ENCODE peak calls at places on chromosomes 12 and 14, in ten cellular contexts. D, S, Z, L, I, O, F, J, M and B are unnamed samples.

GRCh38 chr12:31724597-31724996 is 4.2 kb downstream of the AMN1 start:
- DNase-seq in D (no peak), S (no peak), Z (no peak), L (no peak), I (peak; percentile 35), O (no peak), F (no peak), J (no peak), M (no peak), B (no peak)

GRCh38 chr14:85222344-85222743 is 307.6 kb upstream of the FLRT2 start:
- DNase-seq in D (no peak), S (no peak), Z (no peak), L (no peak), I (no peak), O (no peak), F (no peak), J (no peak), M (no peak), B (no peak)

GRCh38 chr12:15227004-15227679 is 5.9 kb upstream of the RERG start:
- DNase-seq in D (no peak), S (peak; percentile 33), Z (no peak), L (peak; percentile 59), I (peak; percentile 32), O (peak; percentile 64), F (peak; percentile 36), J (peak; percentile 26), M (peak; percentile 35), B (peak; percentile 41)

GRCh38 chr12:78088391-78088832 is 257.7 kb downstream of the NAV3 start:
- DNase-seq in D (no peak), S (peak; percentile 1), Z (no peak), L (no peak), I (peak; percentile 16), O (peak; percentile 63), F (no peak), J (no peak), M (no peak), B (no peak)

GRCh38 chr12:95201056-95201670 is 16.1 kb downstream of the FGD6 start:
- DNase-seq in D (no peak), S (peak; percentile 57), Z (no peak), L (no peak), I (no peak), O (peak; percentile 8), F (no peak), J (no peak), M (no peak), B (no peak)

GRCh38 chr12:89959188-89959587 is 250.6 kb upstream of the ATP2B1 start:
- DNase-seq in D (no peak), S (no peak), Z (no peak), L (no peak), I (no peak), O (no peak), F (no peak), J (no peak), M (no peak), B (no peak)

GRCh38 chr12:110426300-110426910 is 22.9 kb upstream of the ANAPC7 start:
- DNase-seq in D (no peak), S (no peak), Z (no peak), L (no peak), I (no peak), O (no peak), F (no peak), J (no peak), M (no peak), B (no peak)

GRCh38 chr14:67620217-67620789 is 583 bp downstream of the ARG2 start:
- DNase-seq in D (no peak), S (peak; percentile 21), Z (peak; percentile 58), L (peak; percentile 26), I (no peak), O (peak; percentile 23), F (peak; percentile 49), J (peak; percentile 13), M (no peak), B (no peak)

GRCh38 chr12:2198542-2198941 is 145.8 kb downstream of the CACNA1C start:
- DNase-seq in D (no peak), S (no peak), Z (no peak), L (no peak), I (no peak), O (no peak), F (no peak), J (no peak), M (no peak), B (no peak)

GRCh38 chr12:94704452-94704871 is 54.1 kb upstream of the TMCC3 start:
- DNase-seq in D (no peak), S (peak; percentile 46), Z (no peak), L (peak; percentile 51), I (no peak), O (peak; percentile 95), F (peak; percentile 54), J (no peak), M (no peak), B (no peak)

GRCh38 chr12:70645494-70646317 is 8.5 kb upstream of the PTPRB start:
- DNase-seq in D (no peak), S (peak; percentile 60), Z (no peak), L (peak; percentile 36), I (no peak), O (peak; percentile 70), F (peak; percentile 69), J (peak; percentile 41), M (peak; percentile 40), B (peak; percentile 35)

GRCh38 chr12:131139363-131140068 is 185.8 kb downstream of the ADGRD1 start:
- DNase-seq in D (no peak), S (no peak), Z (no peak), L (no peak), I (no peak), O (no peak), F (no peak), J (no peak), M (no peak), B (no peak)

GRCh38 chr12:131140697-131141096 is 187.0 kb downstream of the ADGRD1 start:
- DNase-seq in D (no peak), S (no peak), Z (no peak), L (no peak), I (no peak), O (no peak), F (no peak), J (no peak), M (no peak), B (no peak)

GRCh38 chr12:131142891-131143637 is 189.4 kb downstream of the ADGRD1 start:
- DNase-seq in D (no peak), S (peak; percentile 55), Z (no peak), L (no peak), I (no peak), O (no peak), F (no peak), J (no peak), M (no peak), B (no peak)

GRCh38 chr12:131140069-131140435 is 186.3 kb downstream of the ADGRD1 start:
- DNase-seq in D (no peak), S (no peak), Z (no peak), L (no peak), I (no peak), O (no peak), F (no peak), J (no peak), M (no peak), B (no peak)

DNA sequence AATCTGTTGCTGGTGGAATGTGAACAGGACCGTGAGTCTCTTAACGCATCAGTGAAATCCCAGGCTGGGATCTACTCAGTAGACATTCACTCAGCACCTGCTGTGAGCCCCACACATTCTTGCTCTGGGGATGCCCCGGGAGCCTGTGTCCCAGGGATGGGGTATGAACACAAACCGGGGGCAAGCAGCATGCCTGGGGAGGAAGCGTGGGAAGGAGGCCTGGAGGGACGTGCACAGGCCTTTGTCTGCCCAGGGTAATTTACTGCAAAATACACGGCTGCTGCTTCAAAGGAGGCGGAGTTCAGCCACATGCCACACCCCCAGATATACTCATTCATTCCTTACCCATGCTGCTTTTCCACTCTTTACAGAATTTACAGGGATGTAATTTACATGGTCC is 187.8 kb downstream of the ADGRD1 start:
- DNase-seq in D (no peak), S (no peak), Z (no peak), L (no peak), I (no peak), O (no peak), F (no peak), J (no peak), M (no peak), B (no peak)
- H3K9me3 ChIP-seq in D (no peaks in the 10 kb centered on the region), S (no peaks in the 10 kb centered on the region), Z (no peaks in the 10 kb centered on the region), L (no peaks in the 10 kb centered on the region), I (no peaks in the 10 kb centered on the region), O (no peaks in the 10 kb centered on the region), F (no peaks in the 10 kb centered on the region), J (no peaks in the 10 kb centered on the region), M (no peaks in the 10 kb centered on the region), B (no peaks in the 10 kb centered on the region)

DNA sequence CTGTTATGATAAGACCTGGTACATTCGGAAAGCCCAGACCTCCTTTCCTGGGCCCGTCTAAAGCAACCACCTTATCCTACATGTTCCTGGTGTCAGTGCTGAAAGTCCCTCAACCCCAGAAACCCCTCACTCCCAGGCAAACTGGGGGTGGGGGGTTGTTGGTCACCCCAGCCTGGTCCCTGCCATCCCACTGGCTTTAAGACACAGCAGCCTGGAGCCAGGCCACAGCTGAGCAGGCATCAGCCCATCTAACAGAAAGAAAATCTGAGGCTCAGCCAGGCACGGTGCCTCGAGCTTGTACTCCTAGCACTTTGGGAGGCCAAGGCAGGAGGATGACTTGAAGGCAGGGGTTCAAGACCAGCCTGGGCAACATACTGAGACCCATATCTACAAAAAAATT is 4.5 kb downstream of the SELPLG start:
- DNase-seq in D (no peak), S (no peak), Z (no peak), L (no peak), I (no peak), O (no peak), F (no peak), J (no peak), M (no peak), B (no peak)
- H3K4me1 ChIP-seq in D (peaks cover 70% of the 10 kb centered on the region), S (peaks cover 38% of the 10 kb centered on the region), Z (peaks cover 30% of the 10 kb centered on the region), L (peaks cover 9% of the 10 kb centered on the region), I (peaks cover 82% of the 10 kb centered on the region), O (peaks cover 42% of the 10 kb centered on the region), F (peaks cover 3% of the 10 kb centered on the region), J (no peaks in the 10 kb centered on the region), M (peaks cover 9% of the 10 kb centered on the region), B (peaks cover 12% of the 10 kb centered on the region)

GRCh38 chr12:128783129-128783574 is 40.6 kb downstream of the SLC15A4 start:
- DNase-seq in D (no peak), S (no peak), Z (no peak), L (no peak), I (no peak), O (peak; percentile 13), F (no peak), J (no peak), M (no peak), B (no peak)
- H3K4me3 ChIP-seq in D (no peak overlapping the region), S (no peak overlapping the region), Z (no peak overlapping the region), L (no peak overlapping the region), I (no peak overlapping the region), O (peak overlapping the region; percentile 17), F (no peak overlapping the region), J (no peak overlapping the region), M (no peak overlapping the region), B (no peak overlapping the region)

GRCh38 chr12:132266802-132267201 is 62.6 kb downstream of the GALNT9 start:
- DNase-seq in D (no peak), S (no peak), Z (no peak), L (no peak), I (no peak), O (no peak), F (no peak), J (no peak), M (no peak), B (no peak)
- H3K9me3 ChIP-seq in D (no peaks in the 10 kb centered on the region), S (no peaks in the 10 kb centered on the region), Z (no peaks in the 10 kb centered on the region), L (no peaks in the 10 kb centered on the region), I (no peaks in the 10 kb centered on the region), O (no peaks in the 10 kb centered on the region), F (no peaks in the 10 kb centered on the region), J (no peaks in the 10 kb centered on the region), M (no peaks in the 10 kb centered on the region), B (peaks cover 5% of the 10 kb centered on the region)